ENCODE peak calls at places on chromosomes 16 and 17, in nine cellular contexts. One of them, this sample, is unnamed.

GRCh38 chr17:13885953-13886889 is 183.1 kb upstream of the COX10 start:
- DNase-seq in CD8-positive, alpha-beta T cell: no peak
- DNase-seq in A549: no peak
- DNase-seq in heart right ventricle: peak; percentile 64
- DNase-seq in thoracic aorta: no peak
- DNase-seq in HL-60: no peak
- DNase-seq in AG10803: no peak
- DNase-seq in dorsolateral prefrontal cortex: no peak
- DNase-seq in tibial nerve: no peak
- DNase-seq in this sample: no peak

GRCh38 chr17:19298561-19299213 is 61.5 kb downstream of the EPN2 start:
- DNase-seq in tibial nerve: no peak
- DNase-seq in AG10803: no peak
- DNase-seq in thoracic aorta: no peak
- DNase-seq in CD8-positive, alpha-beta T cell: no peak
- DNase-seq in heart right ventricle: no peak
- DNase-seq in A549: no peak
- DNase-seq in dorsolateral prefrontal cortex: no peak
- DNase-seq in HL-60: no peak
- DNase-seq in this sample: no peak

GRCh38 chr17:61393904-61394629 is 5.6 kb upstream of the TBX2 start:
- DNase-seq in heart right ventricle: no peak
- DNase-seq in CD8-positive, alpha-beta T cell: no peak
- DNase-seq in AG10803: no peak
- DNase-seq in HL-60: no peak
- DNase-seq in A549: no peak
- DNase-seq in thoracic aorta: no peak
- DNase-seq in dorsolateral prefrontal cortex: no peak
- DNase-seq in tibial nerve: no peak
- DNase-seq in this sample: no peak

GRCh38 chr16:81265658-81266451 is 27.4 kb downstream of the BCO1 start:
- DNase-seq in tibial nerve: peak; percentile 66
- DNase-seq in HL-60: no peak
- DNase-seq in heart right ventricle: peak; percentile 89
- DNase-seq in CD8-positive, alpha-beta T cell: no peak
- DNase-seq in thoracic aorta: no peak
- DNase-seq in A549: no peak
- DNase-seq in AG10803: peak; percentile 31
- DNase-seq in dorsolateral prefrontal cortex: peak; percentile 60
- DNase-seq in this sample: no peak

GRCh38 chr16:52372313-52372712 is 174.6 kb downstream of the TOX3 start:
- DNase-seq in CD8-positive, alpha-beta T cell: no peak
- DNase-seq in AG10803: no peak
- DNase-seq in tibial nerve: no peak
- DNase-seq in A549: no peak
- DNase-seq in heart right ventricle: no peak
- DNase-seq in HL-60: no peak
- DNase-seq in dorsolateral prefrontal cortex: no peak
- DNase-seq in thoracic aorta: no peak
- DNase-seq in this sample: no peak

GRCh38 chr16:70438325-70438982 is 446 bp downstream of the ST3GAL2 start:
- DNase-seq in dorsolateral prefrontal cortex: no peak
- DNase-seq in heart right ventricle: no peak
- DNase-seq in A549: no peak
- DNase-seq in tibial nerve: no peak
- DNase-seq in CD8-positive, alpha-beta T cell: no peak
- DNase-seq in HL-60: no peak
- DNase-seq in thoracic aorta: no peak
- DNase-seq in AG10803: no peak
- DNase-seq in this sample: no peak

GRCh38 chr16:11229906-11230305 is 26.1 kb downstream of the SOCS1 start:
- DNase-seq in thoracic aorta: no peak
- DNase-seq in AG10803: no peak
- DNase-seq in A549: no peak
- DNase-seq in heart right ventricle: no peak
- DNase-seq in dorsolateral prefrontal cortex: no peak
- DNase-seq in CD8-positive, alpha-beta T cell: no peak
- DNase-seq in tibial nerve: no peak
- DNase-seq in HL-60: no peak
- DNase-seq in this sample: no peak

GRCh38 chr16:2895813-2896212 is 12.8 kb downstream of the FLYWCH2 start:
- DNase-seq in dorsolateral prefrontal cortex: no peak
- DNase-seq in thoracic aorta: no peak
- DNase-seq in HL-60: no peak
- DNase-seq in CD8-positive, alpha-beta T cell: no peak
- DNase-seq in A549: peak; percentile 55
- DNase-seq in heart right ventricle: no peak
- DNase-seq in AG10803: no peak
- DNase-seq in tibial nerve: no peak
- DNase-seq in this sample: no peak

GRCh38 chr17:74937064-74938051 is 1.7 kb downstream of the OTOP3 start:
- DNase-seq in thoracic aorta: no peak
- DNase-seq in HL-60: no peak
- DNase-seq in CD8-positive, alpha-beta T cell: no peak
- DNase-seq in A549: no peak
- DNase-seq in dorsolateral prefrontal cortex: no peak
- DNase-seq in AG10803: no peak
- DNase-seq in heart right ventricle: no peak
- DNase-seq in tibial nerve: no peak
- DNase-seq in this sample: no peak

GRCh38 chr17:55487727-55488436 is 23.4 kb downstream of the SMIM36 start:
- DNase-seq in tibial nerve: no peak
- DNase-seq in AG10803: peak; percentile 9
- DNase-seq in CD8-positive, alpha-beta T cell: no peak
- DNase-seq in heart right ventricle: no peak
- DNase-seq in A549: peak; percentile 19
- DNase-seq in thoracic aorta: no peak
- DNase-seq in dorsolateral prefrontal cortex: no peak
- DNase-seq in HL-60: no peak
- DNase-seq in this sample: no peak

GRCh38 chr16:66585477-66586239 is 6.4 kb downstream of the CMTM2 start:
- DNase-seq in thoracic aorta: no peak
- DNase-seq in AG10803: no peak
- DNase-seq in CD8-positive, alpha-beta T cell: no peak
- DNase-seq in heart right ventricle: peak; percentile 30
- DNase-seq in tibial nerve: no peak
- DNase-seq in dorsolateral prefrontal cortex: no peak
- DNase-seq in A549: no peak
- DNase-seq in HL-60: peak; percentile 86
- DNase-seq in this sample: no peak

GRCh38 chr16:77273815-77274214 is 74.6 kb downstream of the SYCE1L start:
- DNase-seq in thoracic aorta: no peak
- DNase-seq in tibial nerve: no peak
- DNase-seq in dorsolateral prefrontal cortex: no peak
- DNase-seq in HL-60: peak; percentile 77
- DNase-seq in A549: no peak
- DNase-seq in AG10803: peak; percentile 56
- DNase-seq in heart right ventricle: no peak
- DNase-seq in CD8-positive, alpha-beta T cell: no peak
- DNase-seq in this sample: no peak

GRCh38 chr17:41913798-41914197 is 5.0 kb downstream of the ACLY start:
- DNase-seq in AG10803: no peak
- DNase-seq in CD8-positive, alpha-beta T cell: no peak
- DNase-seq in dorsolateral prefrontal cortex: no peak
- DNase-seq in A549: no peak
- DNase-seq in heart right ventricle: no peak
- DNase-seq in thoracic aorta: no peak
- DNase-seq in tibial nerve: no peak
- DNase-seq in HL-60: no peak
- DNase-seq in this sample: no peak

GRCh38 chr17:42289863-42290165 is 1.5 kb downstream of the STAT5A start:
- DNase-seq in dorsolateral prefrontal cortex: no peak
- DNase-seq in CD8-positive, alpha-beta T cell: no peak
- DNase-seq in A549: no peak
- DNase-seq in HL-60: no peak
- DNase-seq in heart right ventricle: no peak
- DNase-seq in tibial nerve: no peak
- DNase-seq in AG10803: no peak
- DNase-seq in thoracic aorta: no peak
- DNase-seq in this sample: no peak

GRCh38 chr17:39607851-39608130 is at the start of gene NEUROD2:
- DNase-seq in A549: no peak
- DNase-seq in HL-60: no peak
- DNase-seq in AG10803: no peak
- DNase-seq in dorsolateral prefrontal cortex: peak; percentile 61
- DNase-seq in tibial nerve: no peak
- DNase-seq in heart right ventricle: no peak
- DNase-seq in thoracic aorta: no peak
- DNase-seq in CD8-positive, alpha-beta T cell: no peak
- DNase-seq in this sample: no peak

GRCh38 chr16:30374538-30374937 is at the start of gene MYL11:
- DNase-seq in AG10803: no peak
- DNase-seq in A549: no peak
- DNase-seq in HL-60: no peak
- DNase-seq in thoracic aorta: no peak
- DNase-seq in dorsolateral prefrontal cortex: no peak
- DNase-seq in heart right ventricle: no peak
- DNase-seq in tibial nerve: no peak
- DNase-seq in CD8-positive, alpha-beta T cell: no peak
- DNase-seq in this sample: no peak
- H3K4me3 ChIP-seq in AG10803: no peak within 1 kb of the TSS
- H3K4me3 ChIP-seq in A549: no peak within 1 kb of the TSS
- H3K4me3 ChIP-seq in HL-60: no peak within 1 kb of the TSS
- H3K4me3 ChIP-seq in thoracic aorta: no peak within 1 kb of the TSS
- H3K4me3 ChIP-seq in dorsolateral prefrontal cortex: no peak within 1 kb of the TSS
- H3K4me3 ChIP-seq in heart right ventricle: no peak within 1 kb of the TSS
- H3K4me3 ChIP-seq in tibial nerve: no peak within 1 kb of the TSS
- H3K4me3 ChIP-seq in CD8-positive, alpha-beta T cell: no peak within 1 kb of the TSS
- H3K4me3 ChIP-seq in this sample: no peak within 1 kb of the TSS

DNA sequence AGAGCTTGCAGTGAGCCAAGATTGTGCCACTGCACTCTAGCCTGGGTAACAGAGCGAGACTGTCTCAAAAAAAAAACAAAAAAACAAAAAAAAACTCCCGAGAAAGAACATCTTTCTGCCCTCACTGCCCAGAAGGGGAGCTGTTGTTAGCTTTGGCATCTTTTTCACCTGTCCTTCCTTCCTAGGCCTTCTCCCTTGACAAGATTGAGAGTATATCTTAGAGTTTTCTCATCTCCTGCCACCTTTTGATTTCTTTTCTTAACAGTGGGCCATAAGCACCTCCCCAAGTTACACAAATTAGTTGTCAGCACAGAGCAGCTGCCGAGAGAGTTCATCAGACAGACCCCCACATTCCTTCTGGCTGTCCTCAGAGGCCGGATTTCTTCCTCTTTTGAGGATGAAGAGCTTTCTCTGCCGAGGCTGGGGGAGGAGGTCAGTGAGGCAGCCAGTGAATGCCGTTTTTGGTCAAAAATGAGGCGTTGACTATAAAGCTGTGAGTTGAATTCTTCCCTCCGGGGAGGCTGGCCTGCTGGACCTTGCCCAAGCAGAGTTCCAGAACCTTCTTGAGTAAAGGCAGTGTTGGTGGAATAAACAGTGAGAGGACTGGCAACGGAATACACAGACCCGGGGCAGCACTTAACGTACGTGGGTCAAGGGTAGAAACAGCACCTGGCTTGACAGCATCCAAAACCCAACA is 127.0 kb downstream of the ABCC6 start:
- DNase-seq in dorsolateral prefrontal cortex: no peak
- DNase-seq in AG10803: peak; percentile 75
- DNase-seq in heart right ventricle: no peak
- DNase-seq in HL-60: no peak
- DNase-seq in CD8-positive, alpha-beta T cell: no peak
- DNase-seq in thoracic aorta: peak; percentile 49
- DNase-seq in tibial nerve: peak; percentile 32
- DNase-seq in A549: no peak
- DNase-seq in this sample: peak; percentile 41
- TF ChIP-seq CTCF in dorsolateral prefrontal cortex: no peak
- TF ChIP-seq CTCF in AG10803: peak; percentile 52
- TF ChIP-seq CTCF in heart right ventricle: peak; percentile 17
- TF ChIP-seq CTCF in HL-60: no peak
- TF ChIP-seq CTCF in CD8-positive, alpha-beta T cell: no peak
- TF ChIP-seq CTCF in thoracic aorta: peak; percentile 30
- TF ChIP-seq CTCF in tibial nerve: no peak
- TF ChIP-seq CTCF in A549: no peak
- TF ChIP-seq CTCF in this sample: peak; percentile 39

GRCh38 chr17:45238155-45238774 is 16.6 kb downstream of the FMNL1 start:
- DNase-seq in heart right ventricle: no peak
- DNase-seq in CD8-positive, alpha-beta T cell: no peak
- DNase-seq in dorsolateral prefrontal cortex: no peak
- DNase-seq in A549: no peak
- DNase-seq in HL-60: no peak
- DNase-seq in AG10803: no peak
- DNase-seq in thoracic aorta: no peak
- DNase-seq in tibial nerve: no peak
- DNase-seq in this sample: no peak

GRCh38 chr17:45243750-45244149 is 18.1 kb downstream of the SPATA32 start:
- DNase-seq in heart right ventricle: no peak
- DNase-seq in HL-60: no peak
- DNase-seq in CD8-positive, alpha-beta T cell: no peak
- DNase-seq in thoracic aorta: no peak
- DNase-seq in tibial nerve: no peak
- DNase-seq in AG10803: no peak
- DNase-seq in A549: no peak
- DNase-seq in dorsolateral prefrontal cortex: no peak
- DNase-seq in this sample: no peak

GRCh38 chr17:45240905-45241314 is 19.2 kb downstream of the FMNL1 start:
- DNase-seq in CD8-positive, alpha-beta T cell: no peak
- DNase-seq in heart right ventricle: no peak
- DNase-seq in AG10803: no peak
- DNase-seq in thoracic aorta: no peak
- DNase-seq in HL-60: no peak
- DNase-seq in tibial nerve: no peak
- DNase-seq in A549: no peak
- DNase-seq in dorsolateral prefrontal cortex: peak; percentile 72
- DNase-seq in this sample: no peak

GRCh38 chr17:45242015-45242414 is 19.9 kb downstream of the SPATA32 start:
- DNase-seq in thoracic aorta: no peak
- DNase-seq in AG10803: no peak
- DNase-seq in heart right ventricle: no peak
- DNase-seq in tibial nerve: no peak
- DNase-seq in A549: no peak
- DNase-seq in dorsolateral prefrontal cortex: no peak
- DNase-seq in CD8-positive, alpha-beta T cell: no peak
- DNase-seq in HL-60: no peak
- DNase-seq in this sample: no peak

GRCh38 chr17:45241315-45242011 is 19.8 kb downstream of the FMNL1 start:
- DNase-seq in AG10803: no peak
- DNase-seq in tibial nerve: no peak
- DNase-seq in CD8-positive, alpha-beta T cell: no peak
- DNase-seq in A549: no peak
- DNase-seq in HL-60: no peak
- DNase-seq in thoracic aorta: no peak
- DNase-seq in heart right ventricle: no peak
- DNase-seq in dorsolateral prefrontal cortex: peak; percentile 63
- DNase-seq in this sample: no peak
- H3K4me3 ChIP-seq in AG10803: no peak overlapping the region
- H3K4me3 ChIP-seq in tibial nerve: no peak overlapping the region
- H3K4me3 ChIP-seq in CD8-positive, alpha-beta T cell: no peak overlapping the region
- H3K4me3 ChIP-seq in A549: no peak overlapping the region
- H3K4me3 ChIP-seq in HL-60: no peak overlapping the region
- H3K4me3 ChIP-seq in thoracic aorta: peak overlapping the region; percentile 31
- H3K4me3 ChIP-seq in heart right ventricle: peak overlapping the region; percentile 22
- H3K4me3 ChIP-seq in dorsolateral prefrontal cortex: peak overlapping the region; percentile 4
- H3K4me3 ChIP-seq in this sample: peak overlapping the region; percentile 6

GRCh38 chr16:30609002-30609927 is 924 bp downstream of the ZNF689 start:
- DNase-seq in HL-60: peak; percentile 42
- DNase-seq in heart right ventricle: peak; percentile 37
- DNase-seq in CD8-positive, alpha-beta T cell: peak; percentile 30
- DNase-seq in thoracic aorta: no peak
- DNase-seq in dorsolateral prefrontal cortex: peak; percentile 49
- DNase-seq in tibial nerve: peak; percentile 14
- DNase-seq in AG10803: peak; percentile 36
- DNase-seq in A549: no peak
- DNase-seq in this sample: no peak
- TF ChIP-seq CTCF in HL-60: no peak
- TF ChIP-seq CTCF in heart right ventricle: no peak
- TF ChIP-seq CTCF in CD8-positive, alpha-beta T cell: no peak
- TF ChIP-seq CTCF in thoracic aorta: no peak
- TF ChIP-seq CTCF in dorsolateral prefrontal cortex: no peak
- TF ChIP-seq CTCF in tibial nerve: no peak
- TF ChIP-seq CTCF in AG10803: no peak
- TF ChIP-seq CTCF in A549: no peak
- TF ChIP-seq CTCF in this sample: no peak

This sample was measured in AG04449.